ENCODE peak calls at places on chromosomes 5 and 9, in four cellular contexts. B, J, F and V are unnamed samples.

GRCh38 chr9:34988218-34989055 is 1.1 kb upstream of the DNAJB5 start:
- DNase-seq in B (no peak), J (no peak), F (peak; percentile 88), V (peak; percentile 56)

GRCh38 chr5:169629847-169630548 is 7.1 kb upstream of the DOCK2 start:
- DNase-seq in B (peak; percentile 86), J (no peak), F (no peak), V (no peak)

GRCh38 chr5:68379275-68380026 is 163.9 kb downstream of the PIK3R1 start:
- DNase-seq in B (no peak), J (no peak), F (no peak), V (no peak)

GRCh38 chr5:34709861-34710673 is 53.9 kb downstream of the RAI14 start:
- DNase-seq in B (peak; percentile 33), J (no peak), F (no peak), V (no peak)

GRCh38 chr9:84736076-84736475 is 66.5 kb downstream of the NTRK2 start:
- DNase-seq in B (no peak), J (no peak), F (no peak), V (no peak)

GRCh38 chr5:96703985-96704384 is 41.8 kb downstream of the CAST start:
- DNase-seq in B (no peak), J (no peak), F (no peak), V (no peak)

GRCh38 chr5:39759696-39760095 is 334.9 kb upstream of the DAB2 start:
- DNase-seq in B (peak; percentile 47), J (no peak), F (no peak), V (no peak)

GRCh38 chr5:141403387-141403786 is 809 bp downstream of the PCDHGA9 start:
- DNase-seq in B (no peak), J (no peak), F (no peak), V (no peak)

GRCh38 chr5:1332461-1333001 is 12.4 kb downstream of the CLPTM1L start:
- DNase-seq in B (no peak), J (no peak), F (peak; percentile 23), V (no peak)

GRCh38 chr5:175387144-175387543 is 56.8 kb downstream of the DRD1 start:
- DNase-seq in B (no peak), J (no peak), F (no peak), V (no peak)

GRCh38 chr9:99822596-99823391 is 1.1 kb downstream of the NR4A3 start:
- DNase-seq in B (peak; percentile 37), J (no peak), F (peak; percentile 85), V (peak; percentile 52)

GRCh38 chr5:173003360-173003759 is 19.8 kb downstream of the ATP6V0E1 start:
- DNase-seq in B (no peak), J (no peak), F (no peak), V (no peak)
- H3K4me1 ChIP-seq in B (no peaks in the 10 kb centered on the region), J (peaks cover 20% of the 10 kb centered on the region), F (peaks cover 63% of the 10 kb centered on the region), V (peaks cover 28% of the 10 kb centered on the region)

GRCh38 chr5:172642046-172642409 is 965 bp downstream of the NEURL1B start:
- DNase-seq in B (no peak), J (no peak), F (no peak), V (no peak)

GRCh38 chr5:172641359-172642045 is 439 bp downstream of the NEURL1B start:
- DNase-seq in B (no peak), J (no peak), F (peak; percentile 56), V (no peak)

GRCh38 chr5:172640139-172640538 is 924 bp upstream of the NEURL1B start:
- DNase-seq in B (no peak), J (no peak), F (peak; percentile 15), V (no peak)

GRCh38 chr5:172642511-172642910 is 1.4 kb downstream of the NEURL1B start:
- DNase-seq in B (no peak), J (no peak), F (no peak), V (no peak)

DNA sequence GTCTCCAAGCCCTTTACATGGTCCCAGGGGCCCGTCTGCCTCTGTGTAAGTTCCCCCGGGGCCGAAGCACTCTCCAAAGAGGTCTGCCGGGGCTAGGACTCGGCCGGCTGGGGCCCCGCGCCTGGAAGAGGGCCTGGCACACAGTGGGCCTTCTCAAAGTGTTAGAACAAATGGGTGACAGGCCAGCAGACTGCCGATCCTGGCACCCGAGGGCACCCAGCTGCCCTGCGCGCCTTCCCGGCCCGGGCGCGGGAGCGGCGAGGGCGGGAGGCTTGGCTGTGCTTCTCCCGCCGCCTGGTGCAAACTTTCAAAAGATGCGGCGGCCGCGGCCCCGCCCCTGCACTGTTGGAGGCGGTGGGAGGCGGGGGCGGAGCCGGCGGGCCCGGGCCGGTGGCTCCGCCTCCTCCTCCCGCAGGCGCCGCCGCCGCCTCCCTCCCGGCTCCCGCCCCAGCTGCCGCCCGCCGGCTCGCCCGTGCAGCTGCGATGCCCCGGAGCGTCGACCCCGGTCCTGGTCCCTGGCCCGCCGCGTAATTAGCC is at the start of gene NEURL1B:
- DNase-seq in B (peak; percentile 77), J (peak; percentile 8), F (peak; percentile 73), V (no peak)
- H3K4me3 ChIP-seq in B (peak within 1 kb of the TSS; percentile 76), J (peak within 1 kb of the TSS; percentile 49), F (peak within 1 kb of the TSS; percentile 44), V (no peak within 1 kb of the TSS)

GRCh38 chr9:131676431-131676972 is 63.4 kb downstream of the RAPGEF1 start:
- DNase-seq in B (no peak), J (no peak), F (no peak), V (peak; percentile 53)

GRCh38 chr9:131673531-131673930 is 66.3 kb downstream of the RAPGEF1 start:
- DNase-seq in B (no peak), J (no peak), F (no peak), V (no peak)

GRCh38 chr9:131677051-131677444 is 62.8 kb downstream of the RAPGEF1 start:
- DNase-seq in B (no peak), J (no peak), F (no peak), V (no peak)

GRCh38 chr9:131674425-131675421 is 65.2 kb downstream of the RAPGEF1 start:
- DNase-seq in B (no peak), J (no peak), F (peak; percentile 78), V (no peak)

GRCh38 chr9:131675437-131676022 is 64.3 kb downstream of the RAPGEF1 start:
- DNase-seq in B (no peak), J (no peak), F (no peak), V (no peak)
- H3K4me1 ChIP-seq in B (peaks cover 39% of the 10 kb centered on the region), J (peaks cover 84% of the 10 kb centered on the region), F (peaks cover 100% of the 10 kb centered on the region), V (peaks cover 68% of the 10 kb centered on the region)

GRCh38 chr5:134758176-134758503 is 439 bp upstream of the DDX46 start:
- DNase-seq in B (no peak), J (no peak), F (no peak), V (no peak)
- H3K4me3 ChIP-seq in B (peak overlapping the region; percentile 91), J (peak overlapping the region; percentile 99), F (peak overlapping the region; percentile 96), V (peak overlapping the region; percentile 75)